ENCODE peak calls at places on chromosomes 13 and 19, in six cellular contexts. T, X, D, B, F and A are unnamed samples.

GRCh38 chr13:96988441-96988840 is 5.8 kb downstream of the OXGR1 start:
- DNase-seq in T (no peak), X (no peak), D (no peak), B (no peak), F (no peak), A (no peak)

GRCh38 chr19:16908759-16909158 is 20.0 kb downstream of the F2RL3 start:
- DNase-seq in T (no peak), X (no peak), D (no peak), B (no peak), F (no peak), A (no peak)

GRCh38 chr13:88919970-88920628 is 1248.9 kb downstream of the SLITRK5 start:
- DNase-seq in T (no peak), X (no peak), D (no peak), B (no peak), F (no peak), A (no peak)

GRCh38 chr19:48218964-48219363 is 36.7 kb downstream of the CARD8 start:
- DNase-seq in T (no peak), X (no peak), D (no peak), B (peak; percentile 74), F (no peak), A (no peak)

GRCh38 chr19:38134538-38135149 is 89.4 kb downstream of the DPF1 start:
- DNase-seq in T (no peak), X (no peak), D (peak; percentile 21), B (peak; percentile 60), F (no peak), A (peak; percentile 69)

GRCh38 chr19:36423925-36424324 is 5.5 kb upstream of the ZFP82 start:
- DNase-seq in T (no peak), X (no peak), D (no peak), B (no peak), F (no peak), A (no peak)

GRCh38 chr13:74132768-74133656 is 1.2 kb downstream of the KLF12 start:
- DNase-seq in T (no peak), X (peak; percentile 8), D (peak; percentile 45), B (peak; percentile 62), F (peak; percentile 38), A (peak; percentile 36)

GRCh38 chr19:30228113-30228725 is 144.0 kb upstream of the ZNF536 start:
- DNase-seq in T (no peak), X (no peak), D (peak; percentile 16), B (no peak), F (peak; percentile 54), A (no peak)

GRCh38 chr19:10416380-10417257 is 3.7 kb upstream of the PDE4A start:
- DNase-seq in T (peak; percentile 82), X (peak; percentile 84), D (peak; percentile 84), B (peak; percentile 94), F (peak; percentile 54), A (peak; percentile 54)

GRCh38 chr19:7500811-7501450 is 12.1 kb upstream of the PEX11G start:
- DNase-seq in T (peak; percentile 74), X (no peak), D (peak; percentile 86), B (no peak), F (peak; percentile 70), A (no peak)

GRCh38 chr19:55581145-55581827 is 638 bp upstream of the ZNF579 start:
- DNase-seq in T (no peak), X (no peak), D (peak; percentile 28), B (no peak), F (no peak), A (peak; percentile 17)